ENCODE peak calls at places on chromosomes 11 and 22, in nine cellular contexts. O is GM23338, W is GM23248, C is GM12878, T is endothelial cell of umbilical vein, E is fibroblast of lung, N is HCT116, M is hepatocyte, I is PC-3. X is an unnamed sample. For H3K4me1, the result is how much of the 10 kb centered on the place peaks cover.

GRCh38 chr11:11250470-11250869 is 102.6 kb downstream of the CSNK2A3 start:
- DNase-seq in O (no peak), W (no peak), C (no peak), T (no peak), E (no peak), N (no peak), M (peak), I (no peak), X (no peak)

GRCh38 chr11:46970913-46971625 is 34.5 kb downstream of the CSTPP1 start:
- DNase-seq in O (no peak), W (no peak), C (no peak), T (no peak), E (no peak), N (no peak), M (no peak), I (no peak), X (peak)

GRCh38 chr11:68317147-68317785 is 4.9 kb downstream of the LRP5 start:
- DNase-seq in O (no peak), W (no peak), C (no peak), T (no peak), E (no peak), N (no peak), M (no peak), I (no peak), X (no peak)

GRCh38 chr22:17969732-17970131 is 54.6 kb downstream of the MICAL3 start:
- DNase-seq in O (no peak), W (peak), C (no peak), T (peak), E (peak), N (no peak), M (peak), I (peak), X (no peak)

GRCh38 chr11:704189-704798 is 1.7 kb upstream of the EPS8L2 start:
- DNase-seq in O (no peak), W (no peak), C (no peak), T (no peak), E (no peak), N (no peak), M (no peak), I (no peak), X (no peak)

GRCh38 chr22:48042621-48043395 is 1280.4 kb downstream of the TBC1D22A start:
- DNase-seq in O (no peak), W (no peak), C (no peak), T (no peak), E (no peak), N (no peak), M (no peak), I (no peak), X (no peak)

GRCh38 chr11:57638005-57638760 is 11.5 kb downstream of the YPEL4 start:
- DNase-seq in O (peak), W (peak), C (no peak), T (peak), E (peak), N (no peak), M (peak), I (peak), X (peak)

GRCh38 chr11:64249563-64250405 is 1.5 kb upstream of the PLCB3 start:
- DNase-seq in O (peak), W (no peak), C (no peak), T (no peak), E (no peak), N (no peak), M (no peak), I (no peak), X (no peak)

GRCh38 chr11:79235696-79236095 is 205.1 kb downstream of the TENM4 start:
- DNase-seq in O (no peak), W (no peak), C (no peak), T (no peak), E (no peak), N (no peak), M (no peak), I (no peak), X (no peak)

GRCh38 chr11:86553322-86553721 is 119.1 kb downstream of the ME3 start:
- DNase-seq in O (no peak), W (no peak), C (no peak), T (no peak), E (no peak), N (no peak), M (no peak), I (no peak), X (no peak)

GRCh38 chr11:117525866-117526265 is 198.2 kb downstream of the CEP164 start:
- DNase-seq in O (no peak), W (no peak), C (no peak), T (no peak), E (no peak), N (no peak), M (no peak), I (no peak), X (no peak)

GRCh38 chr22:49928571-49929552 is 10.4 kb downstream of the CRELD2 start:
- DNase-seq in O (peak), W (no peak), C (no peak), T (no peak), E (no peak), N (no peak), M (no peak), I (no peak), X (no peak)

GRCh38 chr22:23282089-23282501 is 101.8 kb downstream of the BCR start:
- DNase-seq in O (no peak), W (peak), C (no peak), T (peak), E (peak), N (peak), M (no peak), I (peak), X (peak)

GRCh38 chr11:102637731-102638130 is 12.6 kb upstream of the MMP20 start:
- DNase-seq in O (no peak), W (no peak), C (no peak), T (no peak), E (no peak), N (no peak), M (peak), I (no peak), X (peak)

GRCh38 chr11:114265084-114265878 is 30.9 kb upstream of the NNMT start:
- DNase-seq in O (no peak), W (no peak), C (no peak), T (no peak), E (no peak), N (no peak), M (no peak), I (no peak), X (no peak)

GRCh38 chr22:25942126-25942988 is 200.4 kb downstream of the MYO18B start:
- DNase-seq in O (no peak), W (no peak), C (no peak), T (no peak), E (no peak), N (no peak), M (no peak), I (no peak), X (no peak)

GRCh38 chr11:57791321-57792059 is 29.9 kb downstream of the CTNND1 start:
- DNase-seq in O (no peak), W (no peak), C (no peak), T (no peak), E (no peak), N (no peak), M (no peak), I (no peak), X (no peak)

GRCh38 chr11:65920035-65920802 is 993 bp downstream of the DRAP1 start:
- DNase-seq in O (no peak), W (peak), C (no peak), T (no peak), E (no peak), N (no peak), M (no peak), I (peak), X (no peak)

GRCh38 chr11:1493650-1494244 is 7.2 kb upstream of the MOB2 start:
- DNase-seq in O (no peak), W (no peak), C (no peak), T (peak), E (no peak), N (no peak), M (no peak), I (no peak), X (no peak)

GRCh38 chr11:59673291-59673690 is 4.5 kb upstream of the PATL1 start:
- DNase-seq in O (no peak), W (no peak), C (no peak), T (no peak), E (no peak), N (no peak), M (no peak), I (no peak), X (no peak)

GRCh38 chr11:47523491-47524199 is 29.3 kb downstream of the CELF1 start:
- DNase-seq in O (no peak), W (peak), C (no peak), T (peak), E (peak), N (no peak), M (peak), I (peak), X (peak)

GRCh38 chr22:25235547-25236290 is 16.3 kb downstream of the CRYBB2 start:
- DNase-seq in O (peak), W (peak), C (no peak), T (peak), E (peak), N (peak), M (peak), I (peak), X (peak)

GRCh38 chr22:23609983-23610781 is 21.9 kb downstream of the DRICH1 start:
- DNase-seq in O (no peak), W (no peak), C (no peak), T (no peak), E (no peak), N (no peak), M (no peak), I (no peak), X (no peak)

GRCh38 chr11:72773696-72774095 is 20.2 kb downstream of the STARD10 start:
- DNase-seq in O (no peak), W (no peak), C (no peak), T (no peak), E (peak), N (no peak), M (no peak), I (no peak), X (no peak)
- H3K4me1 ChIP-seq in O (under half), W (under half), C (under half), T (under half), E (under half), N (under half), M (half or more), I (under half), X (under half)

GRCh38 chr22:46263208-46263575 is at the start of gene PKDREJ:
- DNase-seq in O (no peak), W (no peak), C (no peak), T (no peak), E (no peak), N (no peak), M (no peak), I (no peak), X (no peak)
- TF ChIP-seq EZH2 in O (no peak), W (no peak), C (no peak), T (no peak), E (no peak), N (no peak), M (no peak), I (no peak), X (no peak)

GRCh38 chr11:3156282-3156660 is 8.8 kb downstream of the OSBPL5 start:
- DNase-seq in O (no peak), W (no peak), C (no peak), T (no peak), E (no peak), N (no peak), M (peak), I (no peak), X (no peak)
- H3K4me1 ChIP-seq in O (under half), W (half or more), C (under half), T (under half), E (half or more), N (under half), M (under half), I (under half), X (under half)

GRCh38 chr11:95705485-95706124 is 84.0 kb downstream of the FAM76B start:
- DNase-seq in O (peak), W (peak), C (no peak), T (peak), E (peak), N (peak), M (peak), I (peak), X (peak)
- TF ChIP-seq EZH2 in O (no peak), W (no peak), C (no peak), T (no peak), E (no peak), N (no peak), M (no peak), I (no peak), X (no peak)

DNA sequence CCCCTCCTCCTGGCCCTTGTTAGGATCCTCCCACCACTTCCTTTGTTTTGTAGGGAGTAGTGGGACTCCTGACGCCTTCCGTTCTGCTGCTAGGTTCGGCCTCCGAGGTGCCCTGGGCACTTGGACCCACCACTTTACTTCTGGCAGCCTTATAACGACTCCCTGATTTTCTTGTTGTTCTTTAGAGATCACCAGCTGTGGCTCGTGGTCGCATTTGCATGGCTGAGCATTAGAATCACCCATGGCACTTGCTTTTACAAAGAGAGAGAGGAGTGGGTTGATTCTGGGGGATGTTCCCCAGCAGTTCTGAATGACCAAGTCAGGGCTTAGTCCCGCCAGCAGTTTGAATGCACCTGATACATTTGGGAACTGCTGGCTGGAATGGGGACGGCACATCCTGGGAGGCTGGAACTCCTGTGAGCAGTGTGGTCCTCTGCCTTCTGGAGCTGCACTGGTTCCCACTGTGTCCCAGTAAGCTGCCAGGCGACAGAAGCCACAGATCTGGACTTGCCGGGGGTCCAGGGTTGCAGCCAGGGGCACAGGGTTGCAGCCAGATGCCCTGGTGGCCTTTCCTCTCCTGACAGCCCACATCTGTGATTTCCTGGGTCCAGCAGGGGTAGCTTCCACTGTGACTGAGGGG is 4.1 kb downstream of the TUB start:
- DNase-seq in O (no peak), W (no peak), C (no peak), T (no peak), E (no peak), N (no peak), M (no peak), I (no peak), X (no peak)
- H3K4me1 ChIP-seq in O (half or more), W (under half), C (under half), T (under half), E (under half), N (under half), M (under half), I (under half), X (under half)